ENCODE peak calls at places on chromosomes 3 and 15, in eight cellular contexts. One of them, this sample, is unnamed.

GRCh38 chr3:184177331-184177731 is 2.7 kb downstream of the AP2M1 start:
- DNase-seq in ascending aorta: no peak
- DNase-seq in fibroblast of pulmonary artery: peak
- DNase-seq in tibial artery: no peak
- DNase-seq in CD4-positive, alpha-beta T cell: no peak
- DNase-seq in tibial nerve: no peak
- DNase-seq in ovary: no peak
- DNase-seq in Peyer's patch: no peak
- DNase-seq in this sample: no peak

GRCh38 chr15:90009301-90010063 is 8.4 kb downstream of the ZNF710 start:
- DNase-seq in ovary: no peak
- DNase-seq in tibial nerve: no peak
- DNase-seq in ascending aorta: peak
- DNase-seq in tibial artery: no peak
- DNase-seq in CD4-positive, alpha-beta T cell: no peak
- DNase-seq in Peyer's patch: peak
- DNase-seq in fibroblast of pulmonary artery: no peak
- DNase-seq in this sample: no peak

GRCh38 chr3:57756528-57757401 is 656 bp downstream of the SLMAP start:
- DNase-seq in Peyer's patch: peak
- DNase-seq in tibial nerve: no peak
- DNase-seq in fibroblast of pulmonary artery: peak
- DNase-seq in ovary: peak
- DNase-seq in tibial artery: peak
- DNase-seq in CD4-positive, alpha-beta T cell: peak
- DNase-seq in ascending aorta: peak
- DNase-seq in this sample: peak

GRCh38 chr3:39905788-39906187 is 96.4 kb downstream of the MYRIP start:
- DNase-seq in tibial artery: no peak
- DNase-seq in ascending aorta: no peak
- DNase-seq in fibroblast of pulmonary artery: no peak
- DNase-seq in CD4-positive, alpha-beta T cell: no peak
- DNase-seq in ovary: no peak
- DNase-seq in tibial nerve: no peak
- DNase-seq in Peyer's patch: no peak
- DNase-seq in this sample: no peak

GRCh38 chr3:61146010-61146569 is 105.2 kb downstream of the FHIT start:
- DNase-seq in ascending aorta: no peak
- DNase-seq in Peyer's patch: no peak
- DNase-seq in tibial nerve: no peak
- DNase-seq in CD4-positive, alpha-beta T cell: no peak
- DNase-seq in fibroblast of pulmonary artery: no peak
- DNase-seq in tibial artery: no peak
- DNase-seq in ovary: no peak
- DNase-seq in this sample: no peak

GRCh38 chr3:63069780-63070540 is 194.7 kb upstream of the CADPS start:
- DNase-seq in ascending aorta: no peak
- DNase-seq in tibial artery: no peak
- DNase-seq in ovary: no peak
- DNase-seq in fibroblast of pulmonary artery: no peak
- DNase-seq in Peyer's patch: no peak
- DNase-seq in tibial nerve: no peak
- DNase-seq in CD4-positive, alpha-beta T cell: no peak
- DNase-seq in this sample: no peak

GRCh38 chr3:43723121-43723734 is 32.5 kb downstream of the ABHD5 start:
- DNase-seq in Peyer's patch: no peak
- DNase-seq in CD4-positive, alpha-beta T cell: no peak
- DNase-seq in tibial nerve: no peak
- DNase-seq in ascending aorta: no peak
- DNase-seq in ovary: no peak
- DNase-seq in fibroblast of pulmonary artery: peak
- DNase-seq in tibial artery: no peak
- DNase-seq in this sample: no peak

GRCh38 chr15:80844011-80844732 is 65.0 kb downstream of the CEMIP start:
- DNase-seq in CD4-positive, alpha-beta T cell: no peak
- DNase-seq in fibroblast of pulmonary artery: peak
- DNase-seq in tibial nerve: no peak
- DNase-seq in ovary: no peak
- DNase-seq in tibial artery: no peak
- DNase-seq in ascending aorta: no peak
- DNase-seq in Peyer's patch: no peak
- DNase-seq in this sample: no peak

DNA sequence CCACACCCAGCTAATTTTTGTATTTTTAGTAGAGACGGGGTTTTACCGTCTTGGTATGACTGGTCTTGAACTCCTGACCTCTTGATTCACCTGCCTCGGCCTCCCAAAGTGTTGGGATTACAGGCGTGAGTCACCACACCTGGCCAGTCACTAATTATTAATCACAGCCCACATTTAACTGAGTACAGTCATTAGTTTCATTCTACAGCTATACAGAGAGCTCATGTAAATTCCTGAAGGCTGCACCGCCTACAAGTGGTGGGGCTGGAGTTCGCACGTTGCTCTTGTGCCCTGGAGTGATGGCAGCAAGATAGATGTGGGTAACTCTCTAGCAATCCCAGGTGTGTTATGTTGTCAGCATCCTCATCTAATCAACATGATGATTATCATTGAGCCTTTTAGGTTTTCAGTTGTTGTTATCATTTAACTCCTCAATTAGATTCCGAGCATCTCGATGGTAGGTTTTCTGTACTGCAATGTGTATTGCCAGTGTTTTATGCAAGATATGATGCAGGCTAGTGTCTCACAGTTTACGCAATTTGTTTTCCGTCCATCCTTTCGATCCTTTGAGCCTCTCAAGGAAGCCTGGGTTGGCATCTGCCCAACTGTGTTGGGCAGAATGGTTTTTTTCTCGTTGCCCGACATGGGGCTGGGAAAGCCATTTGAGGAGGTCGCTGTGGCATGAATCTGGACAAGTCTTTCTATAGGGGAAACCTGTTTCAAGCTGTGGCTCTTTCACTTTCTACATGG is 216.3 kb downstream of the LPP start:
- DNase-seq in CD4-positive, alpha-beta T cell: no peak
- DNase-seq in ovary: no peak
- DNase-seq in tibial nerve: no peak
- DNase-seq in ascending aorta: no peak
- DNase-seq in tibial artery: no peak
- DNase-seq in fibroblast of pulmonary artery: peak
- DNase-seq in Peyer's patch: no peak
- DNase-seq in this sample: no peak
- TF ChIP-seq CTCF in CD4-positive, alpha-beta T cell: no peak
- TF ChIP-seq CTCF in ovary: no peak
- TF ChIP-seq CTCF in tibial nerve: no peak
- TF ChIP-seq CTCF in ascending aorta: no peak
- TF ChIP-seq CTCF in tibial artery: no peak
- TF ChIP-seq CTCF in fibroblast of pulmonary artery: no peak
- TF ChIP-seq CTCF in Peyer's patch: peak
- TF ChIP-seq CTCF in this sample: no peak

DNA sequence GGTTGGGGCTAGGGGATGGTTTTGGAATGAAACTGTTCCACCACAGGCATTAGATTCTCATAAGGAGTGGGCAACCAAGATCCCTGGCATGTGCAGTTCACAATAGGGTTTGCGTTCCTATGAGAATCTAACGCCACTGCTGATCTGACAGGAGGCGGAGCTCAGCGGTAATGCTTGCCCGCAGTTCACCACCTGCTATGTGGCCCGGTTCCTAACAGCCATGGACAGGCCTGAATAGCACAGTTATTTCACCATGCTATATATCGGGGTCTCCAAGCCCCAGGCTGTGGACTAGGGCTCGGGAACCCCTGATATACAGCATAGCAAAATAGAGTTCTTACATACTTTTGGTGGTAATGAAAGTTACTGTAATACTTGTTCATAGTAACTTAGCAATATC is 99.9 kb upstream of the THSD4 start:
- DNase-seq in ascending aorta: no peak
- DNase-seq in fibroblast of pulmonary artery: no peak
- DNase-seq in ovary: no peak
- DNase-seq in tibial artery: no peak
- DNase-seq in Peyer's patch: no peak
- DNase-seq in CD4-positive, alpha-beta T cell: no peak
- DNase-seq in tibial nerve: no peak
- DNase-seq in this sample: no peak
- TF ChIP-seq CTCF in ascending aorta: no peak
- TF ChIP-seq CTCF in fibroblast of pulmonary artery: no peak
- TF ChIP-seq CTCF in ovary: no peak
- TF ChIP-seq CTCF in tibial artery: no peak
- TF ChIP-seq CTCF in Peyer's patch: no peak
- TF ChIP-seq CTCF in CD4-positive, alpha-beta T cell: no peak
- TF ChIP-seq CTCF in tibial nerve: no peak
- TF ChIP-seq CTCF in this sample: no peak

DNA sequence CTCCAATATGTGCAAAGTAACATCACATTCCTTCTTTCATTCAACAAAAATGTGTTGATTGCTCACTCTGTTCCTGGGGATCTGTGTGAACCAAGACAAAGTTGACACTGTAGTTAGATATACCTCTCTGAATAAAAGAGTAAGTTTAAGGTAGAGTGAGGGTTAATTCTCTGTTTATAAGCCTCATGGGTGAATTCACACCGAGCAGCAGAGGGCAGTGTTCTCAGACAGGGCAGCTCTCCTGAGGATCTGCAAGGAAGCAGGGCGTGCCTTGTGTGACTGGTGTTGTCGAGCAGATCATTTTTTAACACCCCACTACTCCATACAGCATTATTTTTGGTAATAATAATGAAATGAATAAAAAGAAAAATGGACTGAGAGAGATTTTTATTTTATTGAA is 34.4 kb downstream of the PAQR9 start:
- DNase-seq in tibial artery: no peak
- DNase-seq in tibial nerve: no peak
- DNase-seq in Peyer's patch: no peak
- DNase-seq in ascending aorta: no peak
- DNase-seq in ovary: no peak
- DNase-seq in fibroblast of pulmonary artery: peak
- DNase-seq in CD4-positive, alpha-beta T cell: no peak
- DNase-seq in this sample: no peak
- TF ChIP-seq CTCF in tibial artery: no peak
- TF ChIP-seq CTCF in tibial nerve: no peak
- TF ChIP-seq CTCF in Peyer's patch: peak
- TF ChIP-seq CTCF in ascending aorta: peak
- TF ChIP-seq CTCF in ovary: no peak
- TF ChIP-seq CTCF in fibroblast of pulmonary artery: peak
- TF ChIP-seq CTCF in CD4-positive, alpha-beta T cell: peak
- TF ChIP-seq CTCF in this sample: no peak

GRCh38 chr3:19070325-19070724 is 78.0 kb upstream of the KCNH8 start:
- DNase-seq in Peyer's patch: no peak
- DNase-seq in CD4-positive, alpha-beta T cell: no peak
- DNase-seq in tibial artery: no peak
- DNase-seq in ascending aorta: no peak
- DNase-seq in ovary: no peak
- DNase-seq in tibial nerve: no peak
- DNase-seq in fibroblast of pulmonary artery: peak
- DNase-seq in this sample: no peak

GRCh38 chr3:19063936-19064335 is 84.4 kb upstream of the KCNH8 start:
- DNase-seq in fibroblast of pulmonary artery: no peak
- DNase-seq in CD4-positive, alpha-beta T cell: no peak
- DNase-seq in tibial artery: no peak
- DNase-seq in ovary: no peak
- DNase-seq in tibial nerve: no peak
- DNase-seq in ascending aorta: no peak
- DNase-seq in Peyer's patch: no peak
- DNase-seq in this sample: no peak

GRCh38 chr3:19060404-19060803 is 87.9 kb upstream of the KCNH8 start:
- DNase-seq in ascending aorta: no peak
- DNase-seq in ovary: no peak
- DNase-seq in tibial artery: no peak
- DNase-seq in CD4-positive, alpha-beta T cell: no peak
- DNase-seq in Peyer's patch: no peak
- DNase-seq in fibroblast of pulmonary artery: no peak
- DNase-seq in tibial nerve: no peak
- DNase-seq in this sample: no peak

DNA sequence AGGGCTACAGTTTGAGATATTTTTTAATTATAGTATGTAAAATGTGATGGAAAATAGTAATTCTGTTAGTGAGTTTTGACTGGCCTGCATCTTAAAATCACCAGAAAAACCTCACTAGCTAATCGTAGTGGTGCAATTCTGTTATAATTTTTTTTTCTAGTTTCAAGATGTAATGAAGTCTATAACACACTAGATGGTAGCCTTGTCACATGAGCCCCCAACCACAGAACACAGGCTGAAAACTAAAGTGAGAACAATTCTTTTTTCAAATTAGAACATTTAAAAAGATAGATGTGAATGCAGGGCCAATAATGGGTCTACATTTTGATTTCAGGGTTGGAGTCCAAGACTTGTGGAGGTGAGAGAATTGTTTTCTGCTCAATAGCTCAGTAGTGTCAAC is 83.3 kb upstream of the KCNH8 start:
- DNase-seq in ovary: no peak
- DNase-seq in ascending aorta: no peak
- DNase-seq in Peyer's patch: no peak
- DNase-seq in tibial nerve: no peak
- DNase-seq in fibroblast of pulmonary artery: peak
- DNase-seq in tibial artery: no peak
- DNase-seq in CD4-positive, alpha-beta T cell: no peak
- DNase-seq in this sample: no peak
- TF ChIP-seq CTCF in ovary: no peak
- TF ChIP-seq CTCF in ascending aorta: peak
- TF ChIP-seq CTCF in Peyer's patch: peak
- TF ChIP-seq CTCF in tibial nerve: peak
- TF ChIP-seq CTCF in fibroblast of pulmonary artery: no peak
- TF ChIP-seq CTCF in tibial artery: peak
- TF ChIP-seq CTCF in CD4-positive, alpha-beta T cell: peak
- TF ChIP-seq CTCF in this sample: no peak

GRCh38 chr15:87033056-87033455 is 953.4 kb downstream of the AGBL1 start:
- DNase-seq in ascending aorta: no peak
- DNase-seq in Peyer's patch: no peak
- DNase-seq in tibial artery: no peak
- DNase-seq in fibroblast of pulmonary artery: peak
- DNase-seq in CD4-positive, alpha-beta T cell: no peak
- DNase-seq in tibial nerve: no peak
- DNase-seq in ovary: no peak
- DNase-seq in this sample: no peak
- TF ChIP-seq CTCF in ascending aorta: no peak
- TF ChIP-seq CTCF in Peyer's patch: no peak
- TF ChIP-seq CTCF in tibial artery: no peak
- TF ChIP-seq CTCF in fibroblast of pulmonary artery: peak
- TF ChIP-seq CTCF in CD4-positive, alpha-beta T cell: no peak
- TF ChIP-seq CTCF in tibial nerve: peak
- TF ChIP-seq CTCF in ovary: no peak
- TF ChIP-seq CTCF in this sample: no peak